ENCODE peak calls at places on chromosomes 11 and 22, in four cellular contexts. N is stimulated activated CD8-positive, alpha-beta memory T cell treated with anti-CD3 and anti-CD28 coated beads, Interleukin-2, amount 100 ng/mL, for 1 hour; Q is NCI-H1694 treated with DMSO at 0.1 percent for 48 hours; J is Peyer's patch. A is an unnamed sample.

GRCh38 chr11:46202696-46203391 is 74.6 kb upstream of the CREB3L1 start:
- DNase-seq in N (no peak), Q (no peak), J (no peak), A (no peak)

GRCh38 chr11:118699508-118700220 is 20.2 kb upstream of the TREH start:
- DNase-seq in N (peak), Q (no peak), J (peak), A (no peak)

GRCh38 chr22:21766933-21767462 is 31.4 kb upstream of the YPEL1 start:
- DNase-seq in N (peak), Q (no peak), J (peak), A (no peak)

GRCh38 chr11:128948583-128948982 is 5.9 kb upstream of the TP53AIP1 start:
- DNase-seq in N (no peak), Q (no peak), J (no peak), A (no peak)

GRCh38 chr11:75155570-75156422 is 4.9 kb downstream of the SLCO2B1 start:
- DNase-seq in N (no peak), Q (no peak), J (no peak), A (no peak)

GRCh38 chr11:55719608-55720160 is 53.6 kb upstream of the OR5D13 start:
- DNase-seq in N (no peak), Q (no peak), J (no peak), A (no peak)

GRCh38 chr11:18093946-18094345 is 11.9 kb downstream of the SAAL1 start:
- DNase-seq in N (no peak), Q (no peak), J (no peak), A (no peak)

GRCh38 chr22:19522190-19522880 is 1.9 kb downstream of the CLDN5 start:
- DNase-seq in N (no peak), Q (peak), J (no peak), A (peak)

GRCh38 chr11:45163956-45164575 is 17.6 kb downstream of the PRDM11 start:
- DNase-seq in N (no peak), Q (peak), J (no peak), A (no peak)

GRCh38 chr22:37419916-37420655 is 7.2 kb downstream of the ELFN2 start:
- DNase-seq in N (no peak), Q (no peak), J (no peak), A (no peak)

GRCh38 chr22:24834845-24835570 is 29.0 kb downstream of the SGSM1 start:
- DNase-seq in N (no peak), Q (no peak), J (no peak), A (peak)

GRCh38 chr22:50599816-50600454 is 658 bp upstream of the MAPK8IP2 start:
- DNase-seq in N (peak), Q (no peak), J (no peak), A (no peak)

GRCh38 chr11:122796128-122796717 is 42.1 kb upstream of the CRTAM start:
- DNase-seq in N (peak), Q (no peak), J (peak), A (no peak)

GRCh38 chr11:2213384-2213842 is 41.8 kb upstream of the TH start:
- DNase-seq in N (peak), Q (no peak), J (peak), A (no peak)

GRCh38 chr22:45210577-45211431 is 29.9 kb downstream of the KIAA0930 start:
- DNase-seq in N (no peak), Q (no peak), J (no peak), A (no peak)

GRCh38 chr11:19817870-19818269 is 105.2 kb downstream of the NAV2 start:
- DNase-seq in N (no peak), Q (no peak), J (no peak), A (no peak)

GRCh38 chr22:43273902-43274484 is 69.2 kb downstream of the SCUBE1 start:
- DNase-seq in N (no peak), Q (peak), J (no peak), A (no peak)

GRCh38 chr11:73330569-73331093 is 22.6 kb downstream of the ARHGEF17 start:
- DNase-seq in N (no peak), Q (no peak), J (no peak), A (no peak)

GRCh38 chr11:62931501-62932278 is 10.5 kb upstream of the CHRM1 start:
- DNase-seq in N (no peak), Q (peak), J (no peak), A (no peak)

GRCh38 chr11:41613321-41613720 is 153.9 kb upstream of the LRRC4C start:
- DNase-seq in N (no peak), Q (no peak), J (no peak), A (no peak)

GRCh38 chr11:90197377-90197776 is 25.5 kb downstream of the CHORDC1 start:
- DNase-seq in N (no peak), Q (no peak), J (no peak), A (no peak)

GRCh38 chr22:40400173-40400572 is 29.8 kb downstream of the SGSM3 start:
- DNase-seq in N (no peak), Q (no peak), J (peak), A (no peak)

GRCh38 chr22:32920032-32920628 is 118.6 kb downstream of the TIMP3 start:
- DNase-seq in N (no peak), Q (no peak), J (no peak), A (no peak)

GRCh38 chr11:126992065-126992803 is 8.3 kb downstream of the KIRREL3 start:
- DNase-seq in N (no peak), Q (no peak), J (no peak), A (no peak)

GRCh38 chr11:70343631-70344030 is 54.7 kb upstream of the CTTN start:
- DNase-seq in N (no peak), Q (no peak), J (no peak), A (no peak)

GRCh38 chr11:69372589-69373250 is 78.8 kb downstream of the MYEOV start:
- DNase-seq in N (no peak), Q (peak), J (peak), A (peak)

GRCh38 chr22:37749223-37749622 is 52.4 kb downstream of the TRIOBP start:
- DNase-seq in N (no peak), Q (no peak), J (no peak), A (no peak)

GRCh38 chr11:128532571-128533091 is 54.7 kb downstream of the ETS1 start:
- DNase-seq in N (no peak), Q (no peak), J (no peak), A (no peak)

GRCh38 chr22:33034753-33035152 is 23.4 kb downstream of the SYN3 start:
- DNase-seq in N (no peak), Q (no peak), J (no peak), A (no peak)

GRCh38 chr22:22877523-22878210 is 9.9 kb upstream of the IGLL5 start:
- DNase-seq in N (peak), Q (peak), J (peak), A (no peak)

GRCh38 chr22:31253949-31254348 is 38.3 kb downstream of the PIK3IP1 start:
- DNase-seq in N (no peak), Q (no peak), J (no peak), A (no peak)

GRCh38 chr22:45328822-45329535 is 19.2 kb downstream of the FAM118A start:
- DNase-seq in N (no peak), Q (peak), J (no peak), A (peak)

GRCh38 chr11:1123970-1124369 is 33.8 kb upstream of the MUC5AC start:
- DNase-seq in N (no peak), Q (no peak), J (no peak), A (no peak)

GRCh38 chr11:62918531-62918930 is 2.6 kb downstream of the CHRM1 start:
- DNase-seq in N (no peak), Q (no peak), J (no peak), A (no peak)

GRCh38 chr11:69620663-69621290 is 20.2 kb upstream of the CCND1 start:
- DNase-seq in N (no peak), Q (no peak), J (no peak), A (no peak)

GRCh38 chr11:8282621-8283509 is 19.2 kb upstream of the LMO1 start:
- DNase-seq in N (no peak), Q (peak), J (peak), A (peak)

GRCh38 chr11:127000291-127000968 is at the start of gene KIRREL3:
- DNase-seq in N (no peak), Q (peak), J (no peak), A (peak)

GRCh38 chr11:64032050-64032449 is 3.7 kb upstream of the FLRT1 start:
- DNase-seq in N (no peak), Q (no peak), J (no peak), A (no peak)

GRCh38 chr11:123438191-123438627 is 8.1 kb downstream of the GRAMD1B start:
- DNase-seq in N (no peak), Q (no peak), J (no peak), A (no peak)

A was measured in NCI-H524 treated with DMSO at 0.1 percent for 48 hours.